ENCODE peak calls at places on chromosomes 4 and X, in five cellular contexts. Q is neural progenitor cell, G is GM23248, A is hepatocyte, S is GM23338. V is an unnamed sample.

GRCh38 chr4:129014566-129015509 is 78.5 kb downstream of the SCLT1 start:
- DNase-seq in A (no peak), G (no peak), S (no peak), Q (no peak), V (no peak)

GRCh38 chr4:123740236-123740635 is 343.6 kb downstream of the SPRY1 start:
- DNase-seq in G (no peak), Q (no peak), S (no peak), A (no peak), V (no peak)

GRCh38 chrX:47815901-47816845 is 20.5 kb upstream of the ZNF81 start:
- DNase-seq in G (peak; percentile 4), S (peak; percentile 62), A (no peak), Q (no peak), V (no peak)

GRCh38 chr4:140851804-140852203 is 95.6 kb upstream of the TBC1D9 start:
- DNase-seq in S (no peak), A (no peak), G (no peak), Q (no peak), V (no peak)

GRCh38 chr4:20764353-20764752 is 64.1 kb downstream of the PACRGL start:
- DNase-seq in A (no peak), Q (no peak), G (peak; percentile 6), S (no peak), V (peak; percentile 6)

GRCh38 chrX:10900585-10901289 is 210.4 kb upstream of the HCCS start:
- DNase-seq in G (peak; percentile 51), A (peak; percentile 23), S (no peak), Q (no peak), V (peak; percentile 84)

GRCh38 chrX:17622331-17622730 is 115.0 kb upstream of the SCML1 start:
- DNase-seq in S (no peak), A (no peak), Q (no peak), G (no peak), V (no peak)

GRCh38 chrX:113457719-113458118 is 617.1 kb upstream of the AMOT start:
- DNase-seq in A (no peak), S (no peak), Q (no peak), G (no peak), V (no peak)

GRCh38 chr4:21139327-21139726 is 439.1 kb downstream of the PACRGL start:
- DNase-seq in Q (no peak), S (no peak), A (no peak), G (no peak), V (no peak)

GRCh38 chrX:77962068-77962902 is 7.2 kb downstream of the PGAM4 start:
- DNase-seq in A (no peak), S (no peak), G (no peak), Q (no peak), V (no peak)

GRCh38 chr4:149166886-149167285 is 648.8 kb downstream of the IQCM start:
- DNase-seq in Q (no peak), G (peak; percentile 31), A (no peak), S (no peak), V (no peak)

GRCh38 chr4:28973591-28974350 is 1746.4 kb upstream of the PCDH7 start:
- DNase-seq in S (no peak), Q (no peak), G (peak; percentile 1), A (peak; percentile 4), V (peak; percentile 3)

GRCh38 chr4:87497141-87497540 is 32.0 kb downstream of the SPARCL1 start:
- DNase-seq in Q (peak; percentile 30), S (peak; percentile 72), G (no peak), A (no peak), V (peak; percentile 13)

GRCh38 chr4:125389713-125390112 is 75.0 kb downstream of the FAT4 start:
- DNase-seq in G (peak; percentile 93), Q (no peak), A (no peak), S (no peak), V (peak; percentile 83)

GRCh38 chr4:103193457-103193856 is 4.7 kb downstream of the CENPE start:
- DNase-seq in S (no peak), A (no peak), G (no peak), Q (no peak), V (no peak)

GRCh38 chr4:54281060-54281781 is 52.1 kb downstream of the PDGFRA start:
- DNase-seq in Q (no peak), S (peak; percentile 11), A (peak; percentile 48), G (peak; percentile 98), V (peak; percentile 90)

GRCh38 chrX:66030505-66031317 is 9.2 kb downstream of the VSIG4 start:
- DNase-seq in A (peak; percentile 30), Q (peak; percentile 47), S (peak; percentile 49), G (peak; percentile 46), V (peak; percentile 13)

GRCh38 chr4:8590546-8590880 is 2.1 kb upstream of the CPZ start:
- DNase-seq in A (no peak), G (no peak), Q (no peak), S (no peak), V (no peak)

GRCh38 chr4:5561286-5561685 is 147.1 kb downstream of the EVC2 start:
- DNase-seq in S (no peak), G (no peak), Q (no peak), A (no peak), V (no peak)

GRCh38 chrX:101416691-101417090 is 8.7 kb downstream of the HNRNPH2 start:
- DNase-seq in Q (no peak), S (no peak), A (no peak), G (no peak), V (no peak)

GRCh38 chr4:144564358-144564757 is 81.6 kb upstream of the HHIP start:
- DNase-seq in S (no peak), A (no peak), Q (no peak), G (no peak), V (peak; percentile 41)

GRCh38 chr4:128519163-128519810 is 231.7 kb upstream of the PGRMC2 start:
- DNase-seq in A (no peak), Q (no peak), S (no peak), G (peak; percentile 33), V (no peak)

GRCh38 chr4:57303012-57303751 is 193.0 kb upstream of the IGFBP7 start:
- DNase-seq in Q (no peak), G (no peak), S (no peak), A (no peak), V (peak; percentile 22)

GRCh38 chr4:150818661-150819060 is 196.4 kb downstream of the LRBA start:
- DNase-seq in G (peak; percentile 25), S (no peak), Q (no peak), A (no peak), V (peak; percentile 53)

GRCh38 chr4:88706574-88706973 is 8.9 kb upstream of the NAP1L5 start:
- DNase-seq in A (peak; percentile 58), G (peak; percentile 83), S (peak; percentile 70), Q (peak; percentile 45), V (peak; percentile 67)

GRCh38 chr4:23648846-23649596 is 240.8 kb downstream of the PPARGC1A start:
- DNase-seq in Q (no peak), S (no peak), A (no peak), G (no peak), V (no peak)

GRCh38 chr4:8472689-8473197 is 32.2 kb downstream of the TRMT44 start:
- DNase-seq in S (no peak), G (peak; percentile 96), Q (no peak), A (peak; percentile 62), V (peak; percentile 7)

GRCh38 chr4:111213520-111213919 is 590.6 kb upstream of the PITX2 start:
- DNase-seq in S (no peak), G (peak; percentile 49), A (peak; percentile 16), Q (no peak), V (no peak)

GRCh38 chr4:14383652-14384051 is 618.6 kb upstream of the CPEB2 start:
- DNase-seq in S (no peak), G (no peak), A (no peak), Q (no peak), V (no peak)

GRCh38 chr4:13248621-13249298 is 235.4 kb downstream of the RAB28 start:
- DNase-seq in S (peak; percentile 64), A (no peak), G (peak; percentile 34), Q (peak; percentile 32), V (peak; percentile 9)

GRCh38 chr4:36187723-36188333 is 56.5 kb downstream of the ARAP2 start:
- DNase-seq in G (peak; percentile 17), S (peak; percentile 63), A (peak; percentile 26), Q (peak; percentile 57), V (peak; percentile 47)

GRCh38 chr4:97653701-97654100 is 489.6 kb downstream of the STPG2 start:
- DNase-seq in G (no peak), A (no peak), Q (no peak), S (no peak), V (no peak)

GRCh38 chrX:40015693-40016092 is 82.1 kb downstream of the BCOR start:
- DNase-seq in S (peak; percentile 4), A (no peak), Q (no peak), G (no peak), V (no peak)

GRCh38 chr4:4488405-4489404 is 53.1 kb downstream of the STX18 start:
- DNase-seq in Q (peak; percentile 79), A (peak; percentile 87), S (peak; percentile 83), G (peak; percentile 84), V (peak; percentile 76)

DNA sequence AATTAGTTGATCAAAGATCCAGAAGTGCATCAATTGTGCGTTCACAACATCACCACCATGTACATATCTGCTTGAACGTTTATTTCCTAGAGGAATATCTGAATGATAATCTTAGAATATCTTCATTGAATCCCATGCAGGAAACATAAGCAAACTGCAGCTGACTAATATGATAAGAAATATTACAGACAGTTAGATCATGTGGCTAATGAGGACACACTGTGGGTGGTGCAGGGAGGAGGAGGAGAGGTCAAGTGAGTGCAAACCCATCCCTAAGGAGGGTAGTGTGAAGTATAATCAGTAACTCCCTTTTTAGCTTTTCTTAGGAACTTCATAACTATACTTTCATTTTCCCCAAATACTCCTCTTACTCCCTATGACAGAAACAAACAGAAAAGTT is 58.3 kb upstream of the HPGD start:
- DNase-seq in S (no peak), A (no peak), Q (no peak), G (peak; percentile 15), V (no peak)
- H2AFZ ChIP-seq in S (peak overlapping the region; percentile 33), A (no peak overlapping the region), Q (no peak overlapping the region), G (peak overlapping the region; percentile 14), V (no peak overlapping the region)

GRCh38 chr4:186939766-186940165 is 216.1 kb upstream of the FAT1 start:
- DNase-seq in S (no peak), Q (no peak), G (no peak), A (no peak), V (no peak)

GRCh38 chr4:186943607-186943908 is 219.9 kb upstream of the FAT1 start:
- DNase-seq in S (no peak), A (peak; percentile 33), Q (no peak), G (no peak), V (no peak)

GRCh38 chr4:186940476-186940875 is 216.8 kb upstream of the FAT1 start:
- DNase-seq in A (no peak), Q (no peak), G (no peak), S (no peak), V (no peak)

GRCh38 chr4:186946140-186946539 is 222.5 kb upstream of the FAT1 start:
- DNase-seq in G (no peak), S (no peak), Q (peak; percentile 42), A (no peak), V (no peak)

GRCh38 chr4:186942745-186943606 is 219.3 kb upstream of the FAT1 start:
- DNase-seq in A (peak; percentile 59), S (no peak), G (peak; percentile 36), Q (peak; percentile 42), V (no peak)
- TF ChIP-seq EZH2phosphoT487 in A (no peak), S (no peak), G (no peak), Q (no peak), V (no peak)

GRCh38 chrX:118495958-118496762 is 545 bp downstream of the DOCK11 start:
- DNase-seq in Q (peak; percentile 61), G (peak; percentile 45), A (peak; percentile 38), S (peak; percentile 42), V (peak; percentile 44)
- H2AFZ ChIP-seq in Q (peak overlapping the region; percentile 72), G (peak overlapping the region; percentile 84), A (peak overlapping the region; percentile 63), S (no peak overlapping the region), V (peak overlapping the region; percentile 99)

GRCh38 chr4:130703211-130703920 is 1607.4 kb downstream of the C4orf33 start:
- DNase-seq in Q (no peak), A (no peak), G (no peak), S (no peak), V (no peak)
- TF ChIP-seq EZH2phosphoT487 in Q (no peak), A (no peak), G (no peak), S (no peak), V (no peak)